ENCODE peak calls at places on chromosome 6, in five cellular contexts. P is HCT116, V is cardiac muscle cell, J is tibial artery, G is neuronal stem cell. I is an unnamed sample.

GRCh38 chr6:28944412-28945006 is 20.7 kb upstream of the TRIM27 start:
- DNase-seq in P (no peak), J (no peak), V (peak; percentile 86), G (peak; percentile 86), I (peak; percentile 71)

GRCh38 chr6:158744986-158745430 is 74.2 kb downstream of the EZR start:
- DNase-seq in J (no peak), G (no peak), V (no peak), P (no peak), I (no peak)

GRCh38 chr6:20877008-20877937 is 343.0 kb downstream of the CDKAL1 start:
- DNase-seq in J (peak; percentile 76), G (no peak), V (peak; percentile 78), P (peak; percentile 95), I (no peak)

GRCh38 chr6:25660512-25660911 is 8.5 kb downstream of the SCGN start:
- DNase-seq in V (peak; percentile 54), J (no peak), G (no peak), P (peak; percentile 56), I (no peak)

GRCh38 chr6:6803180-6803978 is 214.9 kb downstream of the LY86 start:
- DNase-seq in G (no peak), J (no peak), P (peak; percentile 97), V (no peak), I (no peak)

GRCh38 chr6:166742981-166743380 is 115.9 kb upstream of the RPS6KA2 start:
- DNase-seq in P (no peak), J (no peak), V (no peak), G (no peak), I (no peak)

GRCh38 chr6:146775227-146775626 is 176.5 kb downstream of the ADGB start:
- DNase-seq in G (no peak), P (no peak), J (no peak), V (peak; percentile 38), I (no peak)

GRCh38 chr6:138844203-138844602 is 48.3 kb downstream of the ECT2L start:
- DNase-seq in G (no peak), V (peak; percentile 97), P (no peak), J (no peak), I (no peak)

GRCh38 chr6:45431314-45432058 is 53.8 kb upstream of the SUPT3H start:
- DNase-seq in V (no peak), J (no peak), P (no peak), G (no peak), I (no peak)

GRCh38 chr6:37788259-37788658 is 31.3 kb upstream of the ZFAND3 start:
- DNase-seq in V (no peak), G (no peak), J (no peak), P (no peak), I (no peak)

GRCh38 chr6:15553031-15553430 is 109.8 kb downstream of the DTNBP1 start:
- DNase-seq in V (no peak), P (no peak), J (no peak), G (no peak), I (no peak)

GRCh38 chr6:39452306-39452705 is 129.8 kb upstream of the KCNK16 start:
- DNase-seq in V (peak; percentile 46), P (no peak), G (no peak), J (no peak), I (no peak)

GRCh38 chr6:51553246-51554015 is 534.0 kb downstream of the PKHD1 start:
- DNase-seq in G (no peak), P (no peak), J (no peak), V (no peak), I (no peak)

GRCh38 chr6:141988327-141988726 is 144.4 kb upstream of the GJE1 start:
- DNase-seq in P (no peak), G (no peak), V (no peak), J (no peak), I (no peak)

GRCh38 chr6:132797975-132798819 is at the start of gene SLC18B1:
- DNase-seq in J (peak; percentile 78), P (no peak), V (peak; percentile 44), G (peak; percentile 51), I (peak; percentile 64)

GRCh38 chr6:90397929-90398674 is 101.5 kb upstream of the BACH2 start:
- DNase-seq in P (no peak), J (no peak), G (no peak), V (no peak), I (no peak)

GRCh38 chr6:134647861-134648260 is 302.0 kb downstream of the ALDH8A1 start:
- DNase-seq in P (no peak), G (no peak), V (peak; percentile 63), J (no peak), I (no peak)

GRCh38 chr6:156933201-156934053 is 156.2 kb downstream of the ARID1B start:
- DNase-seq in G (peak; percentile 82), J (no peak), V (no peak), P (no peak), I (no peak)

GRCh38 chr6:40877362-40877761 is 161.7 kb downstream of the UNC5CL start:
- DNase-seq in G (no peak), V (no peak), J (no peak), P (no peak), I (no peak)

GRCh38 chr6:48766349-48766748 is 655.4 kb upstream of the PTCHD4 start:
- DNase-seq in G (no peak), J (no peak), V (peak; percentile 37), P (peak; percentile 79), I (no peak)

GRCh38 chr6:34350100-34350936 is 42.2 kb downstream of the NUDT3 start:
- DNase-seq in P (no peak), J (no peak), G (no peak), V (peak; percentile 27), I (no peak)

GRCh38 chr6:77853401-77853800 is 200.6 kb downstream of the MEI4 start:
- DNase-seq in P (no peak), G (no peak), V (no peak), J (no peak), I (no peak)

DNA sequence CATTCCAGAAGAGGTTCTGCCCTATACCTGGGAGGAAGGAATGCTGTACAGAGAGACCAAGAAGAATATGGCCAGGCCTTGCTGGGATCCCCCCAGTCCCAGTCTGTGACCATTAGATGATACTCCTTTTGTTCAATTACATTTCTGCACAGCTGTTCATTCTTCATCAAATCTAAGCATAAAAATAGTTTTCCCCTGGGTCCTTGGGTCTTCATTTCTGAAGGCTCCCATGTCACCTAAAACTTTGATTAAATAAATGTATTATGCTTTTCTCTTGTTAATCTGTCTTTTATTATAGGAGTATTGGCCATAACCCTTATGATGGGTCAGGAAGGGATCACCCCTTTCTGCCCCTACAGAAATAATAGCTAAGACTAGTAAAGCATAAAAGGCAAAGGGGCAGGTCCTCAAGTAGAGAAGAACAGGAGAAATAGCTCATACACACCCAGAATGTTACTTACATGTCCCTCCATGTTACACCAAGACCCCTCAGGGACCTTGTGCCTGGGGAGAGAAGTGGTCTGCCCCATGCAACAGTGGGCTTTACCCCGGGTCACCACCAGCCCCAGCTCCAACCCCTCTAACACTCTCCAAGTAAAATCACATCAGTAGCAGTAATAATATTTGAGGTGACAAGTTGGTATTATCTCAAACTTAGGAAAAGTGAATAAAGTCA is 2.1 kb upstream of the LTA start:
- DNase-seq in V (no peak), G (no peak), J (no peak), P (no peak), I (no peak)
- H3K4me1 ChIP-seq in V (no peaks in the 10 kb centered on the region), G (peaks cover 14% of the 10 kb centered on the region), J (no peaks in the 10 kb centered on the region), P (peaks cover 3% of the 10 kb centered on the region), I (no peaks in the 10 kb centered on the region)

GRCh38 chr6:33276864-33277662 is at the start of gene B3GALT4:
- DNase-seq in J (peak; percentile 85), G (peak; percentile 81), V (peak; percentile 79), P (no peak), I (peak; percentile 77)

GRCh38 chr6:33278392-33278741 is 1.4 kb downstream of the B3GALT4 start:
- DNase-seq in G (no peak), P (no peak), V (no peak), J (no peak), I (no peak)

GRCh38 chr6:33278810-33279209 is 1.9 kb downstream of the B3GALT4 start:
- DNase-seq in V (no peak), J (no peak), P (no peak), G (no peak), I (no peak)

GRCh38 chr6:33277663-33278391 is 904 bp downstream of the B3GALT4 start:
- DNase-seq in P (no peak), V (no peak), J (no peak), G (no peak), I (no peak)

DNA sequence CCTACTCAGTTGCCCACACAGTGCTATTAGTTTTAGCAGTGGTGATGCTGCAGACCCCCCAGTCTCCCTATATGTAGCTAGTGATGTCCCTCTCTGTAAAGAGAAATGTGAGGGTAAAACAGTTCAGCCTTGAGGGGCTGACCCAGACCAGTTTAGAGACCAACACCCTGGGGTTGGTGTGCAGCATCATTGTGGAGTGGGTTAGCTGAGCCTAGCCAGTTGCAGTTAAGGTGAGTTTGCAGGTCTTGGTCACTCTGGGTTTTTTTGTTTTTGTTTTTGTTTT is 401 bp upstream of the B3GALT4 start:
- DNase-seq in P (no peak), J (no peak), G (no peak), V (no peak), I (no peak)
- H3K36me3 ChIP-seq in P (peaks cover 56% of the 10 kb centered on the region), J (peaks cover 18% of the 10 kb centered on the region), G (peaks cover 46% of the 10 kb centered on the region), V (peaks cover 27% of the 10 kb centered on the region), I (peaks cover 44% of the 10 kb centered on the region)

DNA sequence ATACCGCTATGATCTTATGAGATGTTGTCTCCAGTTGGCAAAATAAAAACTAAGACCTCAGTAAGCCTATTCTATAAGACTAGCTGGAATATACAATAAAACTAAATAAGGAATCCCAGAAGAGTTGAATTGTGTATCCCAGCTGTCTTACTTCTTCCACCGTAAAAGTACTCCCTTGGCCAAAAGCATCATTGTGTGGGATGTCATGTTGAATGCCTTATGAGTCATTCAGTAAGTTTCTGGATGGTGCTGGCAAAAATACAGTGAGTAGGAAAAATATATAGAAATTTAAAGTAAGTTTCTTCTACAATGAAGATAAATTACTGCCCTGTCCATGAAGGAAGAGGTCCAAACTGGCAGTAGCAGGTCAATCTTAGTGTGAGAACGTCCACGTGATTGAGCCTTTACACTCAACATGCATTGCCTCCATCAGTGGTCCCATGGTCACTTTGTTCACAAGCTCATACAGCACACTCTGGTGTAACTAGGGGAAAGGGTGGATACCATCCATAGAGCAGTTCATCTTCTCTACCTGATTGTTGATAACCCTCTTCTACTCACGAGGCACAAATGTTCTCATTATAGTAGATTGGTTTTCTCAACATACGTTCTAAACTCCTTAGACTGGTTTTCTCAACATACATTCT is 13.7 kb upstream of the ZNF318 start:
- DNase-seq in G (no peak), J (no peak), V (peak; percentile 68), P (no peak), I (no peak)
- H3K27ac ChIP-seq in G (no peak overlapping the region), J (no peak overlapping the region), V (no peak overlapping the region), P (no peak overlapping the region), I (no peak overlapping the region)

DNA sequence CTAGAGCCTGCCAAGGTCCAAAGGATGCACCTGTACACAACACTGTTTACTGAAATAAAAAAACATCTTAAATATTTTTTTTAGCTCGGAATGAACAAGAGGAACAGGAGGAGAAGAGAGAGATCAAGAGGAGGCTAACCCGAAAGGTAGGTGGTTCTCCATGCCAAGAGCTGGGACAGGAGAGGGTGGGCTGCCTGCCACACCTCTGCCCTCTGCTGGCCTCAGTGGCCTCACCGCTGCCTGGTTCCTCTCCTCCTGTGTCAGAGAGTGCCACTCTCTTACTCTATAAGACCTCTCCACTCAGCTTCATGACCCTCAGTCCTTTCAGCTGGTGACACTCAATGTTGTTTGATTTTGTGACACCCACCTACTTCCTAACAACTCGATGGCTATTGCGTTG is 50.2 kb downstream of the TBC1D7 start:
- DNase-seq in G (no peak), P (no peak), V (no peak), J (no peak), I (no peak)
- H3K4me1 ChIP-seq in G (peaks cover 1% of the 10 kb centered on the region), P (no peaks in the 10 kb centered on the region), V (no peaks in the 10 kb centered on the region), J (no peaks in the 10 kb centered on the region), I (no peaks in the 10 kb centered on the region)

GRCh38 chr6:99425647-99426453 is 742 bp upstream of the PNISR start:
- DNase-seq in V (peak; percentile 87), J (peak; percentile 86), P (peak; percentile 86), G (peak; percentile 87), I (peak; percentile 86)
- H3K36me3 ChIP-seq in V (no peaks in the 10 kb centered on the region), J (no peaks in the 10 kb centered on the region), P (peaks cover 8% of the 10 kb centered on the region), G (peaks cover 2% of the 10 kb centered on the region), I (peaks cover 3% of the 10 kb centered on the region)